ENCODE peak calls at places on chromosomes 1 and 21, in seven cellular contexts. N is NCI-H1694 treated with DMSO at 0.1 percent for 48 hours; E is activated T-helper 1 cell treated with Interleukin-2 at 50 U/mL for 16 hours; C is Caco-2; A is stimulated activated CD4-positive, alpha-beta T cell treated with anti-CD3 and anti-CD28 coated beads, Interleukin-15, amount 100 ng/mL, for 1 hour; S is ACHN; R is amniotic stem cell. I is an unnamed sample.

GRCh38 chr1:43035821-43036456 is 77.3 kb upstream of the SLC2A1 start:
- DNase-seq in A (no peak), N (no peak), R (no peak), E (no peak), C (peak), S (no peak), I (no peak)

GRCh38 chr1:97384294-97384952 is 536.4 kb downstream of the DPYD start:
- DNase-seq in E (no peak), R (no peak), S (no peak), A (no peak), N (no peak), C (no peak), I (peak)

GRCh38 chr1:187051618-187052232 is 223.0 kb downstream of the PLA2G4A start:
- DNase-seq in E (no peak), R (peak), C (no peak), N (peak), A (no peak), S (peak), I (peak)

GRCh38 chr1:84836145-84836544 is 56.9 kb downstream of the LPAR3 start:
- DNase-seq in A (no peak), E (no peak), C (no peak), N (no peak), R (no peak), S (no peak), I (peak)

GRCh38 chr1:100322436-100323211 is 29.7 kb upstream of the CDC14A start:
- DNase-seq in R (no peak), N (no peak), C (no peak), S (peak), A (no peak), E (no peak), I (no peak)

GRCh38 chr1:222833484-222833883 is 18.6 kb downstream of the DISP1 start:
- DNase-seq in N (no peak), R (no peak), E (no peak), C (no peak), S (no peak), A (no peak), I (no peak)

GRCh38 chr1:26784023-26784871 is 3.5 kb upstream of the PIGV start:
- DNase-seq in C (peak), E (no peak), A (no peak), S (peak), R (no peak), N (no peak), I (peak)

GRCh38 chr1:21436488-21437340 is 3.2 kb upstream of the NBPF3 start:
- DNase-seq in C (no peak), N (no peak), R (no peak), S (no peak), E (no peak), A (no peak), I (no peak)

GRCh38 chr21:44892095-44892494 is 18.6 kb upstream of the PTTG1IP start:
- DNase-seq in A (no peak), C (no peak), S (no peak), R (no peak), E (no peak), N (no peak), I (no peak)

GRCh38 chr1:155287987-155288543 is 10.8 kb downstream of the HCN3 start:
- DNase-seq in C (no peak), S (no peak), R (no peak), E (no peak), A (no peak), N (no peak), I (no peak)

GRCh38 chr1:103265551-103265950 is 157.2 kb upstream of the COL11A1 start:
- DNase-seq in N (no peak), R (no peak), A (no peak), C (no peak), E (no peak), S (no peak), I (no peak)

GRCh38 chr1:174433451-174433850 is 14.3 kb upstream of the GPR52 start:
- DNase-seq in S (no peak), A (no peak), R (no peak), C (no peak), E (no peak), N (no peak), I (peak)

GRCh38 chr1:84862810-84863251 is 30.2 kb downstream of the LPAR3 start:
- DNase-seq in N (no peak), R (no peak), E (no peak), S (no peak), C (no peak), A (no peak), I (no peak)

GRCh38 chr1:9248341-9249262 is 14.0 kb downstream of the H6PD start:
- DNase-seq in A (no peak), N (no peak), S (no peak), R (no peak), C (no peak), E (no peak), I (no peak)

GRCh38 chr1:6099297-6099696 is 53.6 kb downstream of the KCNAB2 start:
- DNase-seq in E (no peak), A (no peak), C (no peak), R (no peak), N (no peak), S (no peak), I (no peak)

GRCh38 chr1:240104662-240105061 is 13.0 kb downstream of the FMN2 start:
- DNase-seq in C (no peak), S (no peak), A (no peak), R (no peak), E (no peak), N (no peak), I (no peak)

GRCh38 chr1:47232187-47232874 is at the start of gene TAL1:
- DNase-seq in S (no peak), R (no peak), E (no peak), A (no peak), C (no peak), N (no peak), I (no peak)

GRCh38 chr1:161185282-161185682 is 8.0 kb upstream of the B4GALT3 start:
- DNase-seq in E (peak), N (peak), C (no peak), R (no peak), S (peak), A (peak), I (peak)

GRCh38 chr1:41646186-41646585 is 161.7 kb upstream of the EDN2 start:
- DNase-seq in C (no peak), A (no peak), R (no peak), N (no peak), S (no peak), E (no peak), I (no peak)

GRCh38 chr1:240099748-240100147 is 8.1 kb downstream of the FMN2 start:
- DNase-seq in C (no peak), A (no peak), S (no peak), N (no peak), R (no peak), E (no peak), I (no peak)

GRCh38 chr1:198187973-198188588 is 31.3 kb downstream of the NEK7 start:
- DNase-seq in A (no peak), S (no peak), N (no peak), C (no peak), E (no peak), R (no peak), I (no peak)

GRCh38 chr1:28510350-28511223 is 4.7 kb downstream of the RCC1 start:
- DNase-seq in C (peak), S (peak), R (no peak), N (no peak), A (no peak), E (no peak), I (peak)